ENCODE peak calls at places on chromosomes 1 and 21, in four cellular contexts. W is psoas muscle; C is lower lobe of right lung; T is CD4-positive, CD25-positive, alpha-beta regulatory T cell. V is an unnamed sample. For H3K4me1 and H3K27me3, the result is how much of the 10 kb centered on the place peaks cover.

GRCh38 chr1:211715976-211716375 is 40.6 kb upstream of the NEK2 start:
- DNase-seq in C (no peak), T (no peak), W (no peak), V (no peak)

GRCh38 chr1:209564904-209565303 is 18.6 kb upstream of the CAMK1G start:
- DNase-seq in T (no peak), W (no peak), C (no peak), V (no peak)

GRCh38 chr1:161258439-161259386 is at the start of gene PCP4L1:
- DNase-seq in T (no peak), W (peak), C (peak), V (peak)

GRCh38 chr1:52263153-52263910 is 102.7 kb downstream of the CC2D1B start:
- DNase-seq in T (no peak), C (no peak), W (no peak), V (no peak)

GRCh38 chr21:32698971-32699693 is 28.7 kb downstream of the SYNJ1 start:
- DNase-seq in C (no peak), W (no peak), T (no peak), V (no peak)

GRCh38 chr1:222392571-222392970 is 155.3 kb downstream of the HHIPL2 start:
- DNase-seq in W (no peak), T (no peak), C (no peak), V (no peak)

GRCh38 chr1:201715351-201715750 is 113.6 kb upstream of the IPO9 start:
- DNase-seq in C (no peak), W (no peak), T (no peak), V (peak)

GRCh38 chr21:38460171-38460742 is 38.0 kb downstream of the ERG start:
- DNase-seq in C (no peak), W (no peak), T (no peak), V (no peak)

GRCh38 chr1:191517826-191518225 is 640.4 kb upstream of the RGS18 start:
- DNase-seq in C (no peak), T (no peak), W (no peak), V (no peak)

GRCh38 chr21:36155603-36156338 is 853 bp upstream of the DOP1B start:
- DNase-seq in W (peak), T (peak), C (peak), V (peak)

GRCh38 chr1:117615474-117615873 is 9.6 kb downstream of the TENT5C start:
- DNase-seq in T (peak), C (no peak), W (no peak), V (no peak)

GRCh38 chr1:53736290-53736689 is 2.7 kb downstream of the GLIS1 start:
- DNase-seq in T (no peak), C (no peak), W (no peak), V (no peak)

GRCh38 chr21:36744560-36745231 is 45.8 kb downstream of the SIM2 start:
- DNase-seq in C (no peak), W (no peak), T (no peak), V (no peak)

GRCh38 chr1:18234790-18235242 is 127.2 kb downstream of the IGSF21 start:
- DNase-seq in W (no peak), T (no peak), C (no peak), V (peak)

GRCh38 chr1:35558374-35559316 is 1.0 kb downstream of the NCDN start:
- DNase-seq in W (peak), T (peak), C (no peak), V (no peak)

GRCh38 chr21:40736145-40736544 is 110.8 kb downstream of the DSCAM start:
- DNase-seq in C (no peak), W (no peak), T (no peak), V (no peak)

GRCh38 chr1:23559136-23559984 is at the start of gene ID3:
- DNase-seq in W (peak), C (peak), T (peak), V (peak)
- H3K4me1 ChIP-seq in W (under half), C (half or more), T (half or more), V (half or more)

DNA sequence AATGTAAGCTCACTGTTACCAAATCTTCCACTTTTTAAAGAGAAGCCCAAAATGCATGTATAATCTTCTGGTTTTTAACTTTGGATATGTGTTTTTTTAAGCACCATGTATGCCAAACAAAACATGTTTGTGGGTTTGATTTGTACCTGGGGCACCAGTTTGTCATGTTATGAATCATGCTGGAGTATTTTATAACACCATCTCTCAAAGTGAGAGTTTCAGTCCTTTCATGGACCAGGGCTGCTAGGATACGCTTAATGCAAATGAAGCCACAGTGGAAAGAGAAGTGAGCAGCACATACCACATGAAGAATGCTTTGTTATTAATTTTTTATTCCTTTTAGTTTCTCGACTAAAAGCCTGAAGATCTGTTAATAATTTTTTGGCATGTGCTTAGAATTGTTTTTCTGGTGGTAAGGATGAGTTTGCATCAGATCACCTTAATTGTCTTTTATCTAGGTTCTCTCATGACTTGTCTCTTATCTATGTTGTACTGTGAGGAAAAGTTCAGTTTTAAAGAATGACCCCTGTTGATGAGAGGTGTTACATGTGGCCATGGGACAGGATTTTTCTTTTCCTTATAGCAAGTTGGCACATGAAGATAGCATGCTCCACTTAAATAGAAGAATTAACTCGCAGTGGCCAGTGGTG is 2.0 kb upstream of the RABGAP1L start:
- DNase-seq in T (no peak), C (no peak), W (no peak), V (no peak)
- H3K27ac ChIP-seq in T (no peak), C (no peak), W (no peak), V (no peak)

GRCh38 chr1:179757958-179758357 is 14.9 kb downstream of the FAM163A start:
- DNase-seq in T (no peak), C (no peak), W (no peak), V (no peak)
- H3K27me3 ChIP-seq in T (under half), C (under half), W (under half), V (under half)

DNA sequence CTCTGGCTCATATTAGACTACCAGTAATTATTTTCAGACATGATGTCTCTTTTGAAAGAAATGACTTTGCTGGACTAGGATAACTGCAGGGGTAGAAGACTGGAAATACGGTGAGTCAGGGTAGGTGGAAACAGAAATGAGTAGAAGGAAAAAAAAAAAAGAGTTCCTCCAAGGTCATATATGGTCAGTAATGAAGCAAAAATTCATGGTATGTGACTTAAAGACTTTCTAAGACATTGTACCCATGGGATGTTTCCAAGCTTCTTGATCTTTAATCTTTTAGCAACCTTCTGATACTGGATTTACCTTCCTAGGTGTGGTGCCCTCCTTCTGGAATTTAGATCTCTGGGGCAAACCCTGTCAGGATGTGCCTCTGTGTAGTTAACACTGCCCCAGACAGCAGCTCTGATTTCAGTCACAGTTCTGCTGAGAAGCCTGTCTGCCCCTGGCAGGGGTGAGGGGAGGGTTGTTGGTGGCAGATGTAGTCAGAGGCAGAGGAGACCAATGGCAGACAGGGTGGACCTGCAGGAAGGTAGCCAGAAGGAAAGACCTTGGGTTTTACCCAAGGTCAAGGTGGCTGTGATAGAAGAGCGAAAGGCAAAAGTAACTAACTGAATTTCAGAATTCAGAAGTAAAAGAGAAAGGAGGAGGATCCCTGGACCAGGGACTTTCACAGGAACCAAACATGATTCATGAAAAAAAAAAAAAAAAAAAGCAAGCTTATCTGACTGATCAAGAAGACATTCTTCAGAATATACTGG is 44.1 kb upstream of the BCL10 start:
- DNase-seq in T (no peak), C (no peak), W (no peak), V (no peak)
- H3K4me1 ChIP-seq in T (under half), C (under half), W (under half), V (under half)